ENCODE peak calls at places on chromosomes 2 and 18, in five cellular contexts. M is activated gamma-delta T cell treated with Interleukin-2 at 50 U/mL for 16 hours, A is coronary artery, G is AG08395, Z is choroid plexus epithelial cell. V is an unnamed sample.
A peak's percentile ranks its signal among the peaks of the same experiment; 100 is the strongest.

GRCh38 chr2:160666019-160666676 is 172.5 kb upstream of the RBMS1 start:
- DNase-seq in A (no peak), M (no peak), G (peak; percentile 93), Z (peak; percentile 99), V (peak; percentile 97)

GRCh38 chr18:45335644-45336043 is 279.6 kb upstream of the SLC14A2 start:
- DNase-seq in Z (no peak), M (no peak), A (no peak), G (peak; percentile 16), V (no peak)

GRCh38 chr2:237164474-237165047 is 78.9 kb downstream of the COPS8 start:
- DNase-seq in Z (no peak), G (no peak), M (no peak), A (no peak), V (no peak)

GRCh38 chr18:3985664-3986063 is 469.4 kb downstream of the DLGAP1 start:
- DNase-seq in Z (peak; percentile 11), A (no peak), G (peak; percentile 36), M (no peak), V (peak; percentile 43)

GRCh38 chr2:24515841-24516240 is 24.8 kb downstream of the NCOA1 start:
- DNase-seq in G (no peak), Z (peak; percentile 7), A (no peak), M (no peak), V (no peak)

GRCh38 chr2:166539340-166540162 is 45.5 kb upstream of the SCN7A start:
- DNase-seq in G (peak; percentile 47), Z (peak; percentile 81), A (no peak), M (no peak), V (peak; percentile 69)

GRCh38 chr2:27977623-27978312 is 87.2 kb downstream of the BABAM2 start:
- DNase-seq in M (no peak), Z (peak; percentile 95), G (peak; percentile 57), A (no peak), V (peak; percentile 79)

GRCh38 chr2:30509716-30510115 is 62.7 kb downstream of the LCLAT1 start:
- DNase-seq in Z (no peak), M (no peak), A (no peak), G (no peak), V (no peak)

GRCh38 chr2:4753721-4754120 is 938.5 kb upstream of the SOX11 start:
- DNase-seq in Z (no peak), A (no peak), G (no peak), M (no peak), V (no peak)

GRCh38 chr2:43491070-43491639 is 104.7 kb downstream of the THADA start:
- DNase-seq in Z (no peak), G (no peak), M (no peak), A (no peak), V (no peak)

GRCh38 chr2:223937535-223937934 is 7.6 kb downstream of the WDFY1 start:
- DNase-seq in G (no peak), Z (no peak), A (no peak), M (no peak), V (no peak)

GRCh38 chr2:162257416-162257815 is 14.2 kb upstream of the FAP start:
- DNase-seq in Z (no peak), M (no peak), G (peak; percentile 21), A (no peak), V (no peak)

GRCh38 chr2:192500550-192501200 is 305.9 kb upstream of the TMEFF2 start:
- DNase-seq in G (no peak), M (no peak), Z (peak; percentile 78), A (no peak), V (no peak)

GRCh38 chr2:37020887-37021796 is 54.8 kb upstream of the STRN start:
- DNase-seq in M (no peak), Z (peak; percentile 44), A (no peak), G (no peak), V (no peak)

GRCh38 chr18:79965119-79965902 is 868 bp downstream of the HSBP1L1 start:
- DNase-seq in Z (peak; percentile 96), M (no peak), A (no peak), G (peak; percentile 73), V (peak; percentile 64)

GRCh38 chr2:10889741-10890215 is 22.0 kb upstream of the KCNF1 start:
- DNase-seq in G (no peak), A (peak; percentile 59), M (no peak), Z (no peak), V (no peak)

GRCh38 chr2:23549821-23550535 is 165.0 kb downstream of the KLHL29 start:
- DNase-seq in M (no peak), A (no peak), Z (peak; percentile 28), G (peak; percentile 60), V (no peak)

GRCh38 chr2:240398711-240399267 is 36.7 kb upstream of the GPC1 start:
- DNase-seq in M (no peak), A (peak; percentile 65), G (no peak), Z (no peak), V (no peak)

GRCh38 chr2:237692601-237693079 is 65.3 kb downstream of the LRRFIP1 start:
- DNase-seq in Z (no peak), G (no peak), M (no peak), A (peak; percentile 85), V (no peak)

GRCh38 chr2:98560256-98560771 is 48.0 kb downstream of the COA5 start:
- DNase-seq in A (no peak), M (no peak), G (peak; percentile 88), Z (peak; percentile 94), V (peak; percentile 50)

GRCh38 chr2:74447230-74447999 is 5.7 kb upstream of the RTKN start:
- DNase-seq in G (no peak), M (no peak), Z (no peak), A (no peak), V (no peak)